ENCODE peak calls at places on chromosomes 16 and 17, in six cellular contexts. N is stomach, A is psoas muscle, I is Peyer's patch, Q is lung, T is ascending aorta. Z is an unnamed sample.

GRCh38 chr16:31085371-31085770 is 3.4 kb downstream of the PRSS53 start:
- DNase-seq in T (no peak), N (no peak), A (no peak), Q (no peak), I (no peak), Z (no peak)

GRCh38 chr17:67532326-67532871 is 155.3 kb downstream of the PITPNC1 start:
- DNase-seq in N (no peak), A (no peak), Q (no peak), T (no peak), I (no peak), Z (no peak)

GRCh38 chr16:28217326-28217725 is 5.6 kb upstream of the XPO6 start:
- DNase-seq in I (no peak), A (no peak), T (no peak), N (no peak), Q (no peak), Z (no peak)

GRCh38 chr16:75266738-75267630 is 15.6 kb upstream of the BCAR1 start:
- DNase-seq in N (no peak), Q (no peak), A (no peak), T (no peak), I (no peak), Z (no peak)

GRCh38 chr17:59853168-59853918 is 39.4 kb downstream of the TUBD1 start:
- DNase-seq in T (no peak), Q (peak; percentile 34), A (no peak), N (peak; percentile 91), I (peak; percentile 79), Z (peak; percentile 79)

GRCh38 chr17:81899514-81900166 is 2.4 kb upstream of the NPB start:
- DNase-seq in T (no peak), Q (no peak), A (no peak), I (no peak), N (no peak), Z (no peak)

GRCh38 chr16:29804455-29805231 is 1.7 kb upstream of the MAZ start:
- DNase-seq in I (no peak), A (peak; percentile 35), N (peak; percentile 39), T (no peak), Q (no peak), Z (no peak)

GRCh38 chr16:86918637-86919036 is 340.3 kb downstream of the FOXL1 start:
- DNase-seq in T (no peak), A (no peak), Q (no peak), I (no peak), N (no peak), Z (no peak)

GRCh38 chr17:29835438-29836351 is 94.3 kb downstream of the SSH2 start:
- DNase-seq in N (peak; percentile 54), A (no peak), I (no peak), T (no peak), Q (peak; percentile 42), Z (no peak)

GRCh38 chr17:6279659-6280058 is 155.3 kb downstream of the AIPL1 start:
- DNase-seq in T (no peak), A (no peak), I (peak; percentile 67), Q (no peak), N (no peak), Z (no peak)

GRCh38 chr17:19883537-19884215 is 15.9 kb upstream of the ULK2 start:
- DNase-seq in T (no peak), Q (no peak), N (no peak), I (no peak), A (no peak), Z (no peak)

GRCh38 chr16:49350265-49351103 is 23.1 kb upstream of the C16orf78 start:
- DNase-seq in A (peak; percentile 59), Q (peak; percentile 65), T (no peak), N (peak; percentile 65), I (peak; percentile 78), Z (no peak)

GRCh38 chr16:87945351-87946042 is 5.7 kb upstream of the BANP start:
- DNase-seq in A (peak; percentile 67), Q (peak; percentile 80), T (no peak), N (peak; percentile 78), I (no peak), Z (no peak)

GRCh38 chr17:21816592-21817567 is 124.6 kb downstream of the KCNJ18 start:
- DNase-seq in T (no peak), A (no peak), Q (no peak), N (no peak), I (no peak), Z (no peak)

GRCh38 chr17:9728005-9728404 is 63.4 kb downstream of the DHRS7C start:
- DNase-seq in Q (no peak), N (no peak), I (no peak), A (no peak), T (no peak), Z (no peak)

GRCh38 chr17:81492202-81492601 is 20.4 kb downstream of the ACTG1 start:
- DNase-seq in I (no peak), N (no peak), T (no peak), Q (no peak), A (no peak), Z (no peak)

GRCh38 chr17:29179232-29180036 is 764 bp downstream of the MYO18A start:
- DNase-seq in T (no peak), A (peak; percentile 30), I (peak; percentile 92), Q (peak; percentile 81), N (peak; percentile 90), Z (no peak)

GRCh38 chr17:44585315-44585714 is 28.0 kb downstream of the FZD2 start:
- DNase-seq in T (no peak), A (no peak), N (no peak), Q (no peak), I (no peak), Z (no peak)

GRCh38 chr17:19461139-19461538 is 50.1 kb downstream of the RNF112 start:
- DNase-seq in Q (no peak), I (no peak), N (no peak), A (no peak), T (no peak), Z (no peak)

GRCh38 chr16:85350973-85351372 is 238.7 kb upstream of the CIBAR2 start:
- DNase-seq in T (peak; percentile 78), I (peak; percentile 87), A (peak; percentile 87), Q (peak; percentile 94), N (peak; percentile 98), Z (no peak)

GRCh38 chr17:19728114-19728495 is 11.7 kb upstream of the SLC47A2 start:
- DNase-seq in N (peak; percentile 88), A (peak; percentile 92), I (peak; percentile 77), Q (peak; percentile 78), T (peak; percentile 47), Z (no peak)

GRCh38 chr16:80968386-80969113 is 38.1 kb downstream of the CMC2 start:
- DNase-seq in A (no peak), I (no peak), Q (no peak), N (no peak), T (no peak), Z (no peak)
- H3K9me3 ChIP-seq in A (no peaks in the 10 kb centered on the region), I (no peaks in the 10 kb centered on the region), Q (no peaks in the 10 kb centered on the region), N (no peaks in the 10 kb centered on the region), T (no peaks in the 10 kb centered on the region), Z (no peaks in the 10 kb centered on the region)

GRCh38 chr16:80708823-80709222 is 95.6 kb downstream of the CDYL2 start:
- DNase-seq in N (no peak), T (no peak), A (no peak), Q (no peak), I (no peak), Z (no peak)
- H3K9me3 ChIP-seq in N (no peaks in the 10 kb centered on the region), T (no peaks in the 10 kb centered on the region), A (peaks cover 11% of the 10 kb centered on the region), Q (peaks cover 7% of the 10 kb centered on the region), I (no peaks in the 10 kb centered on the region), Z (no peaks in the 10 kb centered on the region)

GRCh38 chr16:35687071-35687470 is 2227.7 kb downstream of the TP53TG3F start:
- DNase-seq in N (no peak), A (no peak), Q (no peak), I (no peak), T (no peak), Z (no peak)

GRCh38 chr16:35685085-35685484 is 2225.7 kb downstream of the TP53TG3F start:
- DNase-seq in N (no peak), T (no peak), I (no peak), Q (no peak), A (no peak), Z (no peak)

GRCh38 chr16:35689764-35690163 is 2230.4 kb downstream of the TP53TG3F start:
- DNase-seq in T (no peak), N (no peak), Q (no peak), I (no peak), A (no peak), Z (no peak)

GRCh38 chr16:35687781-35688180 is 2228.4 kb downstream of the TP53TG3F start:
- DNase-seq in A (no peak), I (no peak), Q (no peak), T (no peak), N (no peak), Z (no peak)

GRCh38 chr16:35686595-35686994 is 2227.2 kb downstream of the TP53TG3F start:
- DNase-seq in A (no peak), I (no peak), Q (no peak), N (no peak), T (no peak), Z (no peak)
- H3K9me3 ChIP-seq in A (no peaks in the 10 kb centered on the region), I (no peaks in the 10 kb centered on the region), Q (peaks cover 11% of the 10 kb centered on the region), N (no peaks in the 10 kb centered on the region), T (no peaks in the 10 kb centered on the region), Z (peaks cover 13% of the 10 kb centered on the region)

GRCh38 chr16:67194257-67194656 is 2.3 kb downstream of the E2F4 start:
- DNase-seq in T (no peak), N (no peak), A (no peak), Q (no peak), I (no peak), Z (no peak)
- H3K9me3 ChIP-seq in T (no peaks in the 10 kb centered on the region), N (no peaks in the 10 kb centered on the region), A (no peaks in the 10 kb centered on the region), Q (no peaks in the 10 kb centered on the region), I (no peaks in the 10 kb centered on the region), Z (no peaks in the 10 kb centered on the region)

DNA sequence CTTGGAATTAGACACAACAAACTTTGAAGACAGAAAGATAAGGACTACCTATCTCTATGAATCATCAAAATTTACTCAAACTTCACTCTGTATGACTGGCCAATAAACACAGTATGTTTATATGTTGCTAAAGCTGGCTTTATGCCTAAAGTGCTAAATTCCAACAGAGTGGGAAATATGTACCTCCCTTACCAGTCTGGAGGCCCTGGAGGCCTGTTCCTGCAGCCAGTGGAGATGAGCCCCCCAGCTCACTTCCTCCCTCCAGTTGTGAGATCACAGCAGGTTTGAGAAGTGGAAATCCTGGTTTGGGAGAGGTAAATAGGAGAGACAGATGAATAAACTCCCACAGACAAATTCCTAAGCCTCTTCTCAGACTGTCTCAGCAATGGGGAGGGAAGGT is 9.0 kb downstream of the ZNF23 start:
- DNase-seq in I (no peak), Q (no peak), N (no peak), T (no peak), A (no peak), Z (no peak)
- H3K9me3 ChIP-seq in I (no peaks in the 10 kb centered on the region), Q (peaks cover 33% of the 10 kb centered on the region), N (peaks cover 30% of the 10 kb centered on the region), T (peaks cover 64% of the 10 kb centered on the region), A (peaks cover 63% of the 10 kb centered on the region), Z (peaks cover 13% of the 10 kb centered on the region)

GRCh38 chr17:32915108-32915700 is 12.7 kb upstream of the TMEM98 start:
- DNase-seq in Q (peak; percentile 28), N (peak; percentile 49), T (no peak), I (no peak), A (no peak), Z (no peak)

GRCh38 chr17:32916134-32916533 is 11.8 kb upstream of the TMEM98 start:
- DNase-seq in T (no peak), N (no peak), I (no peak), Q (peak; percentile 17), A (no peak), Z (no peak)

GRCh38 chr17:32913593-32913992 is 14.4 kb upstream of the TMEM98 start:
- DNase-seq in Q (peak; percentile 16), N (no peak), T (no peak), I (no peak), A (no peak), Z (no peak)

GRCh38 chr17:32912218-32912897 is 15.6 kb upstream of the TMEM98 start:
- DNase-seq in A (peak; percentile 48), I (peak; percentile 79), N (peak; percentile 84), Q (peak; percentile 87), T (no peak), Z (no peak)

GRCh38 chr17:32914181-32914580 is 13.8 kb upstream of the TMEM98 start:
- DNase-seq in T (no peak), A (no peak), N (no peak), I (no peak), Q (no peak), Z (no peak)
- H3K9me3 ChIP-seq in T (no peaks in the 10 kb centered on the region), A (no peaks in the 10 kb centered on the region), N (no peaks in the 10 kb centered on the region), I (no peaks in the 10 kb centered on the region), Q (peaks cover 2% of the 10 kb centered on the region), Z (no peaks in the 10 kb centered on the region)

Z was measured in CD4-positive, alpha-beta memory T cell.